ENCODE peak calls at places on chromosomes 16 and 17, in ten cellular contexts. D, R, Q, E, O, C, F, Y, M and S are unnamed samples.

GRCh38 chr17:81539571-81539900 is 11.4 kb downstream of the FSCN2 start:
- DNase-seq in D (no peak), R (no peak), Q (no peak), E (no peak), O (no peak), C (no peak), F (no peak), Y (no peak), M (no peak), S (no peak)

GRCh38 chr17:47803751-47804150 is 17.8 kb downstream of the OSBPL7 start:
- DNase-seq in D (no peak), R (no peak), Q (no peak), E (no peak), O (no peak), C (no peak), F (no peak), Y (no peak), M (no peak), S (no peak)

GRCh38 chr16:70432800-70433455 is 6.0 kb downstream of the ST3GAL2 start:
- DNase-seq in D (no peak), R (peak; percentile 9), Q (no peak), E (no peak), O (no peak), C (no peak), F (peak; percentile 60), Y (no peak), M (peak; percentile 76), S (no peak)

GRCh38 chr16:680967-681745 is 946 bp downstream of the STUB1 start:
- DNase-seq in D (peak; percentile 70), R (no peak), Q (no peak), E (no peak), O (no peak), C (peak; percentile 49), F (peak; percentile 42), Y (no peak), M (peak; percentile 49), S (peak; percentile 38)

GRCh38 chr17:58184308-58184985 is 8.1 kb upstream of the EPX start:
- DNase-seq in D (no peak), R (no peak), Q (no peak), E (no peak), O (no peak), C (peak; percentile 47), F (peak; percentile 6), Y (no peak), M (no peak), S (no peak)

GRCh38 chr16:9844361-9844760 is 337.9 kb downstream of the GRIN2A start:
- DNase-seq in D (no peak), R (peak; percentile 11), Q (no peak), E (no peak), O (no peak), C (no peak), F (no peak), Y (no peak), M (no peak), S (no peak)

GRCh38 chr16:31006086-31006385 is 4.4 kb downstream of the STX1B start:
- DNase-seq in D (no peak), R (no peak), Q (no peak), E (no peak), O (no peak), C (peak; percentile 76), F (no peak), Y (no peak), M (no peak), S (no peak)

GRCh38 chr16:89373355-89374110 is 116.8 kb downstream of the ANKRD11 start:
- DNase-seq in D (no peak), R (no peak), Q (no peak), E (no peak), O (no peak), C (peak; percentile 55), F (peak; percentile 96), Y (no peak), M (no peak), S (no peak)

GRCh38 chr16:17538942-17539341 is 68.2 kb upstream of the XYLT1 start:
- DNase-seq in D (no peak), R (no peak), Q (no peak), E (no peak), O (no peak), C (peak; percentile 72), F (peak; percentile 80), Y (no peak), M (no peak), S (no peak)

GRCh38 chr16:49757744-49758069 is 98.2 kb downstream of the ZNF423 start:
- DNase-seq in D (no peak), R (no peak), Q (no peak), E (no peak), O (no peak), C (no peak), F (no peak), Y (no peak), M (no peak), S (no peak)

GRCh38 chr17:9140550-9141422 is 119.5 kb downstream of the NTN1 start:
- DNase-seq in D (no peak), R (no peak), Q (no peak), E (no peak), O (no peak), C (no peak), F (no peak), Y (no peak), M (no peak), S (no peak)